ENCODE peak calls at places on chromosomes 5 and 9, in five cellular contexts. J, D, G, X and L are unnamed samples.

GRCh38 chr5:142325677-142326479 is 1.1 kb upstream of the SPRY4 start:
- DNase-seq in J (no peak), D (no peak), G (no peak), X (peak), L (peak)

GRCh38 chr5:150114102-150114641 is 27.8 kb upstream of the CSF1R start:
- DNase-seq in J (no peak), D (no peak), G (no peak), X (peak), L (peak)

GRCh38 chr9:111966851-111967250 is 70.2 kb downstream of the UGCG start:
- DNase-seq in J (no peak), D (no peak), G (no peak), X (peak), L (no peak)

GRCh38 chr9:63817622-63818518 is 1467.1 kb downstream of the FOXD4L5 start:
- DNase-seq in J (peak), D (peak), G (no peak), X (peak), L (no peak)

GRCh38 chr5:44783916-44784315 is 24.8 kb upstream of the MRPS30 start:
- DNase-seq in J (no peak), D (no peak), G (no peak), X (no peak), L (no peak)

GRCh38 chr9:87336914-87337333 is 160.7 kb upstream of the DAPK1 start:
- DNase-seq in J (peak), D (peak), G (no peak), X (peak), L (peak)

GRCh38 chr5:170345971-170346370 is 43.2 kb downstream of the KCNMB1 start:
- DNase-seq in J (no peak), D (no peak), G (no peak), X (no peak), L (no peak)

GRCh38 chr5:129771058-129771838 is 23.4 kb downstream of the MINAR2 start:
- DNase-seq in J (peak), D (peak), G (peak), X (peak), L (peak)

GRCh38 chr9:74285075-74285474 is 212.1 kb upstream of the RORB start:
- DNase-seq in J (no peak), D (no peak), G (no peak), X (no peak), L (no peak)

GRCh38 chr5:140443-140829 is 48.5 kb downstream of the PLEKHG4B start:
- DNase-seq in J (no peak), D (no peak), G (no peak), X (no peak), L (no peak)

GRCh38 chr5:168177831-168178450 is 113.5 kb upstream of the WWC1 start:
- DNase-seq in J (no peak), D (no peak), G (no peak), X (no peak), L (peak)

GRCh38 chr9:111427186-111427585 is 57.0 kb downstream of the ECPAS start:
- DNase-seq in J (no peak), D (no peak), G (no peak), X (peak), L (no peak)

GRCh38 chr5:72480836-72481235 is 26.4 kb downstream of the ZNF366 start:
- DNase-seq in J (no peak), D (no peak), G (no peak), X (no peak), L (no peak)